ENCODE peak calls at places on chromosomes 6 and 20, in eight cellular contexts. One of them, this sample, is unnamed.

GRCh38 chr6:93496548-93496947 is 77.2 kb upstream of the EPHA7 start:
- DNase-seq in cardiac muscle cell: no peak
- DNase-seq in neural progenitor cell: no peak
- DNase-seq in naive thymus-derived CD4-positive, alpha-beta T cell: no peak
- DNase-seq in esophagus squamous epithelium: no peak
- DNase-seq in OCI-LY7: no peak
- DNase-seq in GM23248: no peak
- DNase-seq in AG04450: no peak
- DNase-seq in this sample: no peak

GRCh38 chr6:158303210-158303731 is 9.0 kb upstream of the TULP4 start:
- DNase-seq in AG04450: no peak
- DNase-seq in naive thymus-derived CD4-positive, alpha-beta T cell: no peak
- DNase-seq in cardiac muscle cell: no peak
- DNase-seq in neural progenitor cell: no peak
- DNase-seq in esophagus squamous epithelium: no peak
- DNase-seq in OCI-LY7: no peak
- DNase-seq in GM23248: no peak
- DNase-seq in this sample: no peak

GRCh38 chr6:38184041-38184779 is 364.7 kb downstream of the ZFAND3 start:
- DNase-seq in OCI-LY7: no peak
- DNase-seq in cardiac muscle cell: no peak
- DNase-seq in esophagus squamous epithelium: no peak
- DNase-seq in neural progenitor cell: no peak
- DNase-seq in GM23248: no peak
- DNase-seq in naive thymus-derived CD4-positive, alpha-beta T cell: no peak
- DNase-seq in AG04450: no peak
- DNase-seq in this sample: no peak

GRCh38 chr20:19549896-19550295 is 208.2 kb upstream of the RIN2 start:
- DNase-seq in esophagus squamous epithelium: no peak
- DNase-seq in AG04450: no peak
- DNase-seq in neural progenitor cell: no peak
- DNase-seq in GM23248: no peak
- DNase-seq in naive thymus-derived CD4-positive, alpha-beta T cell: no peak
- DNase-seq in OCI-LY7: no peak
- DNase-seq in cardiac muscle cell: no peak
- DNase-seq in this sample: no peak

GRCh38 chr20:49496526-49497216 is 14.2 kb upstream of the KCNB1 start:
- DNase-seq in OCI-LY7: no peak
- DNase-seq in neural progenitor cell: no peak
- DNase-seq in AG04450: no peak
- DNase-seq in esophagus squamous epithelium: no peak
- DNase-seq in naive thymus-derived CD4-positive, alpha-beta T cell: no peak
- DNase-seq in cardiac muscle cell: no peak
- DNase-seq in GM23248: no peak
- DNase-seq in this sample: no peak

GRCh38 chr6:28172006-28172405 is 30.3 kb downstream of the ZKSCAN8 start:
- DNase-seq in GM23248: peak
- DNase-seq in OCI-LY7: no peak
- DNase-seq in naive thymus-derived CD4-positive, alpha-beta T cell: no peak
- DNase-seq in AG04450: no peak
- DNase-seq in cardiac muscle cell: no peak
- DNase-seq in neural progenitor cell: no peak
- DNase-seq in esophagus squamous epithelium: no peak
- DNase-seq in this sample: no peak

GRCh38 chr6:146582857-146583256 is 15.9 kb upstream of the ADGB start:
- DNase-seq in cardiac muscle cell: peak
- DNase-seq in esophagus squamous epithelium: no peak
- DNase-seq in naive thymus-derived CD4-positive, alpha-beta T cell: no peak
- DNase-seq in AG04450: no peak
- DNase-seq in GM23248: peak
- DNase-seq in OCI-LY7: no peak
- DNase-seq in neural progenitor cell: no peak
- DNase-seq in this sample: no peak

GRCh38 chr6:81067057-81067456 is 685.4 kb downstream of the TENT5A start:
- DNase-seq in naive thymus-derived CD4-positive, alpha-beta T cell: no peak
- DNase-seq in esophagus squamous epithelium: no peak
- DNase-seq in neural progenitor cell: no peak
- DNase-seq in OCI-LY7: no peak
- DNase-seq in GM23248: peak
- DNase-seq in AG04450: no peak
- DNase-seq in cardiac muscle cell: no peak
- DNase-seq in this sample: no peak

GRCh38 chr6:12735786-12736185 is 19.2 kb downstream of the PHACTR1 start:
- DNase-seq in cardiac muscle cell: peak
- DNase-seq in naive thymus-derived CD4-positive, alpha-beta T cell: no peak
- DNase-seq in OCI-LY7: no peak
- DNase-seq in neural progenitor cell: no peak
- DNase-seq in GM23248: no peak
- DNase-seq in AG04450: no peak
- DNase-seq in esophagus squamous epithelium: no peak
- DNase-seq in this sample: no peak

GRCh38 chr6:89144358-89145041 is 1.4 kb upstream of the PM20D2 start:
- DNase-seq in GM23248: no peak
- DNase-seq in OCI-LY7: peak
- DNase-seq in naive thymus-derived CD4-positive, alpha-beta T cell: no peak
- DNase-seq in cardiac muscle cell: no peak
- DNase-seq in AG04450: no peak
- DNase-seq in esophagus squamous epithelium: no peak
- DNase-seq in neural progenitor cell: no peak
- DNase-seq in this sample: no peak

GRCh38 chr6:135183532-135184440 is 2.7 kb downstream of the MYB start:
- DNase-seq in neural progenitor cell: peak
- DNase-seq in GM23248: peak
- DNase-seq in AG04450: no peak
- DNase-seq in cardiac muscle cell: peak
- DNase-seq in OCI-LY7: peak
- DNase-seq in naive thymus-derived CD4-positive, alpha-beta T cell: peak
- DNase-seq in esophagus squamous epithelium: no peak
- DNase-seq in this sample: peak

GRCh38 chr20:64233725-64234124 is 21.8 kb upstream of the PCMTD2 start:
- DNase-seq in AG04450: no peak
- DNase-seq in esophagus squamous epithelium: no peak
- DNase-seq in OCI-LY7: no peak
- DNase-seq in cardiac muscle cell: no peak
- DNase-seq in neural progenitor cell: no peak
- DNase-seq in GM23248: no peak
- DNase-seq in naive thymus-derived CD4-positive, alpha-beta T cell: no peak
- DNase-seq in this sample: no peak

GRCh38 chr6:43773050-43773956 is 3.3 kb downstream of the VEGFA start:
- DNase-seq in GM23248: peak
- DNase-seq in neural progenitor cell: peak
- DNase-seq in cardiac muscle cell: peak
- DNase-seq in OCI-LY7: peak
- DNase-seq in esophagus squamous epithelium: no peak
- DNase-seq in AG04450: no peak
- DNase-seq in naive thymus-derived CD4-positive, alpha-beta T cell: peak
- DNase-seq in this sample: no peak

GRCh38 chr6:72798196-72798595 is 176.3 kb downstream of the KCNQ5 start:
- DNase-seq in AG04450: no peak
- DNase-seq in GM23248: peak
- DNase-seq in esophagus squamous epithelium: no peak
- DNase-seq in naive thymus-derived CD4-positive, alpha-beta T cell: no peak
- DNase-seq in OCI-LY7: no peak
- DNase-seq in cardiac muscle cell: peak
- DNase-seq in neural progenitor cell: no peak
- DNase-seq in this sample: no peak

GRCh38 chr6:134593442-134593841 is 275.5 kb upstream of the SGK1 start:
- DNase-seq in AG04450: no peak
- DNase-seq in cardiac muscle cell: no peak
- DNase-seq in naive thymus-derived CD4-positive, alpha-beta T cell: no peak
- DNase-seq in neural progenitor cell: no peak
- DNase-seq in OCI-LY7: no peak
- DNase-seq in GM23248: no peak
- DNase-seq in esophagus squamous epithelium: no peak
- DNase-seq in this sample: no peak

GRCh38 chr6:143205983-143206382 is 145.3 kb downstream of the AIG1 start:
- DNase-seq in neural progenitor cell: no peak
- DNase-seq in AG04450: no peak
- DNase-seq in OCI-LY7: no peak
- DNase-seq in esophagus squamous epithelium: no peak
- DNase-seq in cardiac muscle cell: no peak
- DNase-seq in naive thymus-derived CD4-positive, alpha-beta T cell: no peak
- DNase-seq in GM23248: peak
- DNase-seq in this sample: no peak

GRCh38 chr6:41655706-41656668 is 17.7 kb downstream of the MDFI start:
- DNase-seq in naive thymus-derived CD4-positive, alpha-beta T cell: no peak
- DNase-seq in AG04450: peak
- DNase-seq in neural progenitor cell: peak
- DNase-seq in OCI-LY7: no peak
- DNase-seq in cardiac muscle cell: peak
- DNase-seq in GM23248: no peak
- DNase-seq in esophagus squamous epithelium: no peak
- DNase-seq in this sample: no peak

GRCh38 chr20:63740501-63741353 is 1.2 kb downstream of the SLC2A4RG start:
- DNase-seq in AG04450: peak
- DNase-seq in neural progenitor cell: peak
- DNase-seq in GM23248: peak
- DNase-seq in esophagus squamous epithelium: no peak
- DNase-seq in OCI-LY7: peak
- DNase-seq in naive thymus-derived CD4-positive, alpha-beta T cell: peak
- DNase-seq in cardiac muscle cell: peak
- DNase-seq in this sample: peak

GRCh38 chr20:17856024-17856564 is 112.5 kb downstream of the SNX5 start:
- DNase-seq in neural progenitor cell: no peak
- DNase-seq in cardiac muscle cell: no peak
- DNase-seq in GM23248: no peak
- DNase-seq in esophagus squamous epithelium: no peak
- DNase-seq in OCI-LY7: peak
- DNase-seq in naive thymus-derived CD4-positive, alpha-beta T cell: no peak
- DNase-seq in AG04450: no peak
- DNase-seq in this sample: no peak

GRCh38 chr20:56383334-56383733 is 8.7 kb downstream of the AURKA start:
- DNase-seq in GM23248: no peak
- DNase-seq in naive thymus-derived CD4-positive, alpha-beta T cell: no peak
- DNase-seq in AG04450: no peak
- DNase-seq in cardiac muscle cell: no peak
- DNase-seq in neural progenitor cell: no peak
- DNase-seq in OCI-LY7: no peak
- DNase-seq in esophagus squamous epithelium: no peak
- DNase-seq in this sample: no peak

GRCh38 chr6:57432162-57432561 is 114.7 kb downstream of the PRIM2 start:
- DNase-seq in naive thymus-derived CD4-positive, alpha-beta T cell: no peak
- DNase-seq in esophagus squamous epithelium: no peak
- DNase-seq in OCI-LY7: no peak
- DNase-seq in AG04450: peak
- DNase-seq in neural progenitor cell: no peak
- DNase-seq in cardiac muscle cell: peak
- DNase-seq in GM23248: peak
- DNase-seq in this sample: no peak

GRCh38 chr6:5079692-5080091 is 5.4 kb upstream of the PPP1R3G start:
- DNase-seq in naive thymus-derived CD4-positive, alpha-beta T cell: no peak
- DNase-seq in esophagus squamous epithelium: no peak
- DNase-seq in OCI-LY7: no peak
- DNase-seq in cardiac muscle cell: no peak
- DNase-seq in GM23248: no peak
- DNase-seq in AG04450: no peak
- DNase-seq in neural progenitor cell: no peak
- DNase-seq in this sample: no peak

GRCh38 chr20:46375771-46376170 is 30.6 kb downstream of the ELMO2 start:
- DNase-seq in OCI-LY7: no peak
- DNase-seq in esophagus squamous epithelium: no peak
- DNase-seq in neural progenitor cell: no peak
- DNase-seq in cardiac muscle cell: peak
- DNase-seq in GM23248: peak
- DNase-seq in AG04450: no peak
- DNase-seq in naive thymus-derived CD4-positive, alpha-beta T cell: no peak
- DNase-seq in this sample: no peak

GRCh38 chr6:129402244-129402643 is 307.7 kb downstream of the ARHGAP18 start:
- DNase-seq in naive thymus-derived CD4-positive, alpha-beta T cell: no peak
- DNase-seq in GM23248: peak
- DNase-seq in neural progenitor cell: no peak
- DNase-seq in cardiac muscle cell: no peak
- DNase-seq in esophagus squamous epithelium: no peak
- DNase-seq in AG04450: no peak
- DNase-seq in OCI-LY7: no peak
- DNase-seq in this sample: no peak

GRCh38 chr6:74048387-74048786 is 352.4 kb downstream of the CD109 start:
- DNase-seq in GM23248: no peak
- DNase-seq in neural progenitor cell: no peak
- DNase-seq in naive thymus-derived CD4-positive, alpha-beta T cell: no peak
- DNase-seq in AG04450: no peak
- DNase-seq in esophagus squamous epithelium: no peak
- DNase-seq in cardiac muscle cell: no peak
- DNase-seq in OCI-LY7: no peak
- DNase-seq in this sample: no peak
- H3K27ac ChIP-seq in GM23248: no peak
- H3K27ac ChIP-seq in neural progenitor cell: no peak
- H3K27ac ChIP-seq in naive thymus-derived CD4-positive, alpha-beta T cell: no peak
- H3K27ac ChIP-seq in AG04450: no peak
- H3K27ac ChIP-seq in esophagus squamous epithelium: no peak
- H3K27ac ChIP-seq in cardiac muscle cell: no peak
- H3K27ac ChIP-seq in OCI-LY7: no peak
- H3K27ac ChIP-seq in this sample: no peak

GRCh38 chr20:40689100-40689942 is at the start of gene MAFB:
- DNase-seq in cardiac muscle cell: peak
- DNase-seq in naive thymus-derived CD4-positive, alpha-beta T cell: peak
- DNase-seq in esophagus squamous epithelium: peak
- DNase-seq in AG04450: peak
- DNase-seq in OCI-LY7: no peak
- DNase-seq in neural progenitor cell: peak
- DNase-seq in GM23248: peak
- DNase-seq in this sample: no peak
- H3K27ac ChIP-seq in cardiac muscle cell: peak
- H3K27ac ChIP-seq in naive thymus-derived CD4-positive, alpha-beta T cell: no peak
- H3K27ac ChIP-seq in esophagus squamous epithelium: peak
- H3K27ac ChIP-seq in AG04450: peak
- H3K27ac ChIP-seq in OCI-LY7: no peak
- H3K27ac ChIP-seq in neural progenitor cell: no peak
- H3K27ac ChIP-seq in GM23248: peak
- H3K27ac ChIP-seq in this sample: no peak

DNA sequence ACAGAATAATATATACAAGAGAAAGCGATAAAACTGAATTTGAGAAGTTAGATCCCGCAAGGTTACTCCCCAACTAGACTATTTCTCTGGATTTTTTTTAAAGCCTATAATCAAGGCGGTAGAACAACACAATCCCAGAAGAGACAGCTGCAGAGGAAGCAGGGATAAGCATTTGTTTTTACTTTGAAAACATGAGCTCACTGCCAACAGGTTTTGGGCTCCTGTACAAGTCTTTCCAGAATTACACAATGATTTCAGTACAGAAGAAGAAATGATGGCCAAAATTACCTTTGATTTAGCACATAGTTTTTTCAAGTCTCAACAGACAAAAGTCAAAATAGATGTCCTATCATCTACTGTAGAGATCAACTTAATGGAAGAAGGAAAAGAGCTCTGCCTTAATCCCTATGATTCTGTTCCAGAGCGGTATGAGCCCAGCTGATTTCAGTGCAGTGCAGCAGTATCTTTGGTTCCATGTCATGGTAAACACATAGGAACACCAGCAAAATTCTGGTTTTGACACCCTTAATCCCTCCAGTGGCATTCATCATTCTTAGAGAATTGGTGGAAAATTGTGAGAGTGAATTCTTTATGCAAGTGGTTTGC is 304.3 kb downstream of the HDGFL1 start:
- DNase-seq in naive thymus-derived CD4-positive, alpha-beta T cell: no peak
- DNase-seq in esophagus squamous epithelium: no peak
- DNase-seq in GM23248: peak
- DNase-seq in AG04450: peak
- DNase-seq in neural progenitor cell: no peak
- DNase-seq in OCI-LY7: no peak
- DNase-seq in cardiac muscle cell: peak
- DNase-seq in this sample: no peak
- H3K27ac ChIP-seq in naive thymus-derived CD4-positive, alpha-beta T cell: no peak
- H3K27ac ChIP-seq in esophagus squamous epithelium: peak
- H3K27ac ChIP-seq in GM23248: no peak
- H3K27ac ChIP-seq in AG04450: no peak
- H3K27ac ChIP-seq in neural progenitor cell: no peak
- H3K27ac ChIP-seq in OCI-LY7: no peak
- H3K27ac ChIP-seq in cardiac muscle cell: no peak
- H3K27ac ChIP-seq in this sample: no peak

GRCh38 chr20:33647603-33648395 is 14.3 kb upstream of the C20orf144 start:
- DNase-seq in neural progenitor cell: no peak
- DNase-seq in cardiac muscle cell: peak
- DNase-seq in esophagus squamous epithelium: no peak
- DNase-seq in naive thymus-derived CD4-positive, alpha-beta T cell: no peak
- DNase-seq in GM23248: peak
- DNase-seq in AG04450: no peak
- DNase-seq in OCI-LY7: no peak
- DNase-seq in this sample: no peak
- H3K27ac ChIP-seq in neural progenitor cell: no peak
- H3K27ac ChIP-seq in cardiac muscle cell: peak
- H3K27ac ChIP-seq in esophagus squamous epithelium: peak
- H3K27ac ChIP-seq in naive thymus-derived CD4-positive, alpha-beta T cell: no peak
- H3K27ac ChIP-seq in GM23248: peak
- H3K27ac ChIP-seq in AG04450: peak
- H3K27ac ChIP-seq in OCI-LY7: no peak
- H3K27ac ChIP-seq in this sample: no peak